ENCODE peak calls at places on chromosomes 13 and 19, in five cellular contexts. C, B, E, K and P are unnamed samples. For H3K4me1, the result is how much of the 10 kb centered on the place peaks cover.

GRCh38 chr13:27446986-27447583 is 3.3 kb downstream of the MTIF3 start:
- DNase-seq in C (no peak), B (no peak), E (no peak), K (no peak), P (peak)

GRCh38 chr19:6587998-6588507 is 2.9 kb downstream of the CD70 start:
- DNase-seq in C (no peak), B (no peak), E (no peak), K (no peak), P (no peak)

GRCh38 chr19:39599116-39599515 is 3.2 kb upstream of the LGALS13 start:
- DNase-seq in C (no peak), B (no peak), E (no peak), K (peak), P (peak)

GRCh38 chr19:46862504-46862835 is 1.7 kb downstream of the ARHGAP35 start:
- DNase-seq in C (no peak), B (no peak), E (no peak), K (no peak), P (no peak)

GRCh38 chr13:101649490-101650126 is 197.1 kb downstream of the ITGBL1 start:
- DNase-seq in C (no peak), B (no peak), E (no peak), K (peak), P (no peak)

GRCh38 chr19:40241809-40242384 is 15.4 kb upstream of the CCNP start:
- DNase-seq in C (peak), B (no peak), E (no peak), K (no peak), P (no peak)

GRCh38 chr19:49362926-49363264 is 679 bp upstream of the TEAD2 start:
- DNase-seq in C (peak), B (no peak), E (no peak), K (peak), P (peak)

GRCh38 chr19:37227996-37228395 is 10.0 kb downstream of the ZNF383 start:
- DNase-seq in C (no peak), B (peak), E (no peak), K (no peak), P (no peak)

GRCh38 chr13:46749951-46750350 is 47.0 kb downstream of the ESD start:
- DNase-seq in C (no peak), B (no peak), E (no peak), K (peak), P (no peak)

GRCh38 chr13:113970810-113971470 is 2.9 kb downstream of the C13orf46 start:
- DNase-seq in C (peak), B (no peak), E (no peak), K (peak), P (no peak)

GRCh38 chr13:43961909-43962308 is 82.2 kb downstream of the LACC1 start:
- DNase-seq in C (no peak), B (no peak), E (no peak), K (no peak), P (no peak)

GRCh38 chr13:49219647-49220034 is 497 bp upstream of the MLNR start:
- DNase-seq in C (no peak), B (no peak), E (no peak), K (no peak), P (no peak)

GRCh38 chr13:110382229-110382628 is 75.1 kb downstream of the COL4A2 start:
- DNase-seq in C (no peak), B (no peak), E (no peak), K (peak), P (no peak)

GRCh38 chr19:4678881-4679379 is 8.8 kb upstream of the MYDGF start:
- DNase-seq in C (peak), B (peak), E (peak), K (no peak), P (no peak)

GRCh38 chr13:76809369-76809768 is 76.8 kb downstream of the KCTD12 start:
- DNase-seq in C (no peak), B (no peak), E (no peak), K (no peak), P (no peak)

GRCh38 chr13:78660130-78660857 is 1.3 kb upstream of the OBI1 start:
- DNase-seq in C (no peak), B (peak), E (peak), K (no peak), P (no peak)

GRCh38 chr19:10209305-10209704 is 14.6 kb upstream of the DNMT1 start:
- DNase-seq in C (no peak), B (no peak), E (no peak), K (peak), P (no peak)

GRCh38 chr19:55696301-55697068 is 21.5 kb downstream of the EPN1 start:
- DNase-seq in C (no peak), B (no peak), E (no peak), K (no peak), P (no peak)

GRCh38 chr19:7552781-7553180 is 17.3 kb downstream of the PNPLA6 start:
- DNase-seq in C (no peak), B (no peak), E (no peak), K (no peak), P (no peak)

GRCh38 chr13:45833663-45834062 is 17.9 kb downstream of the SIAH3 start:
- DNase-seq in C (peak), B (no peak), E (no peak), K (peak), P (no peak)

GRCh38 chr13:110183925-110184324 is 123.0 kb downstream of the COL4A1 start:
- DNase-seq in C (no peak), B (peak), E (no peak), K (peak), P (no peak)

GRCh38 chr13:37059136-37059847 is at the start of gene SUPT20H:
- DNase-seq in C (peak), B (peak), E (peak), K (peak), P (peak)

GRCh38 chr13:72023895-72024294 is 156.9 kb upstream of the DACH1 start:
- DNase-seq in C (no peak), B (no peak), E (no peak), K (no peak), P (no peak)

GRCh38 chr19:51549533-51550324 is 18.3 kb upstream of the SIGLEC6 start:
- DNase-seq in C (no peak), B (no peak), E (no peak), K (no peak), P (no peak)

GRCh38 chr13:60572003-60572792 is 175.2 kb downstream of the TDRD3 start:
- DNase-seq in C (no peak), B (no peak), E (no peak), K (peak), P (no peak)

GRCh38 chr13:104301216-104301975 is 1235.2 kb upstream of the SLC10A2 start:
- DNase-seq in C (no peak), B (no peak), E (no peak), K (peak), P (no peak)

GRCh38 chr13:44523176-44524017 is 52.7 kb downstream of the TSC22D1 start:
- DNase-seq in C (no peak), B (no peak), E (no peak), K (peak), P (no peak)

GRCh38 chr13:20828540-20829364 is 55.0 kb upstream of the EEF1AKMT1 start:
- DNase-seq in C (no peak), B (peak), E (peak), K (peak), P (peak)
- H3K4me1 ChIP-seq in C (under half), B (under half), E (under half), K (under half), P (under half)

DNA sequence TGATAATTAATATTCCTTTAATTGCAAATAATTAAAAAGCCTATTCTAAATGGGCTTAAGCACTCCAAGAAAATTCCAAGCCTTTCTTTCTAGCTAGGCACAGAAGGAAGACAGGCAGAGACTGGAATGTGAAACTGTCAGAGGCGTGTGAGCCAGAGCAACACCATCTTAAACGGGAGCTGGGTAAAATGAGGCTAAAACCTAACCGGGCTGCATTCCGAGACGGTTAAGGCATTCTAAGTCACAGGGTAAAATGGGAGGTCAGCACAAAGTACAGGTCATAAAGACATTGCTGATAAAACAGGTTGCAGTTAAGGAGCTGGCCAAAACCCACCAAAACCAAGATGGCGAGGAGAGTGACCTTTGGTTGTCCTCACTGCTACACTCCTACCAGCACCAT is 300.4 kb downstream of the SLITRK6 start:
- DNase-seq in C (no peak), B (no peak), E (no peak), K (no peak), P (no peak)
- H3K4me1 ChIP-seq in C (under half), B (under half), E (under half), K (under half), P (under half)

GRCh38 chr13:39327080-39327479 is 275.9 kb downstream of the LHFPL6 start:
- DNase-seq in C (no peak), B (no peak), E (no peak), K (no peak), P (no peak)

GRCh38 chr13:39322836-39323585 is 280.0 kb downstream of the LHFPL6 start:
- DNase-seq in C (no peak), B (no peak), E (no peak), K (no peak), P (no peak)

GRCh38 chr13:39321578-39321977 is 281.4 kb downstream of the LHFPL6 start:
- DNase-seq in C (peak), B (no peak), E (no peak), K (peak), P (no peak)

GRCh38 chr13:39326471-39326870 is 276.5 kb downstream of the LHFPL6 start:
- DNase-seq in C (no peak), B (no peak), E (no peak), K (no peak), P (no peak)

GRCh38 chr13:39324806-39325311 is 278.1 kb downstream of the LHFPL6 start:
- DNase-seq in C (no peak), B (no peak), E (no peak), K (no peak), P (no peak)
- H3K4me1 ChIP-seq in C (under half), B (under half), E (under half), K (under half), P (under half)

GRCh38 chr13:30423891-30424290 is 1.6 kb downstream of the UBE2L5 start:
- DNase-seq in C (no peak), B (no peak), E (no peak), K (no peak), P (no peak)
- H3K4me1 ChIP-seq in C (under half), B (under half), E (under half), K (under half), P (under half)

DNA sequence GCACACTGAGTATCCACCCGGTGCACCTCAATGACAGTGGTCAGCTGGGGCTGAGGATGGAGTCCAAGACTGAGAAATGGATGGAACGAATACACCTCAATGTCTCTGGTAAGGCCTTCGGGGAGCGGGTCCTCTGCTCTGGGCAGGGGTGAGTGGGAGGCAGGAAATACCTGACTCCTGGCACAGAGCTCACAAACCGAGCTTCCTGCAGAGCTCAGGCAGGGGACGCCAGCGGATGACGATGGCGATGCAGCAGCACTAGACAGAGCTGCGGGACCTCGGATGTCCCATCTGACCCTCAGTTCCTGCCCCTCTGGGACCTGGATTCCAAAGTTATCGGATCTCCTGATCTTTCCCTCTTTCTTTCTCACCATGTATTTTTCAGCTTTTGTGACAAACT is 3.8 kb downstream of the CD22 start:
- DNase-seq in C (no peak), B (no peak), E (no peak), K (no peak), P (peak)
- H3K4me1 ChIP-seq in C (under half), B (under half), E (under half), K (under half), P (under half)